ENCODE peak calls at places on chromosomes 3 and 15, in nine cellular contexts. One of them, this sample, is unnamed.

GRCh38 chr3:195715134-195715533 is 5.6 kb upstream of the MUC20 start:
- DNase-seq in 8988T: no peak
- DNase-seq in AG10803: no peak
- DNase-seq in mucosa of gallbladder: no peak
- DNase-seq in GM13977: no peak
- DNase-seq in caudate nucleus: no peak
- DNase-seq in NCI-H524 treated with DMSO at 0.1 percent for 48 hours: no peak
- DNase-seq in CD4-positive, alpha-beta T cell: no peak
- DNase-seq in WTC11: no peak
- DNase-seq in this sample: no peak

GRCh38 chr15:40217166-40217785 is 21.6 kb upstream of the PAK6 start:
- DNase-seq in WTC11: no peak
- DNase-seq in AG10803: peak; percentile 67
- DNase-seq in GM13977: peak; percentile 59
- DNase-seq in NCI-H524 treated with DMSO at 0.1 percent for 48 hours: peak; percentile 37
- DNase-seq in CD4-positive, alpha-beta T cell: no peak
- DNase-seq in caudate nucleus: peak; percentile 18
- DNase-seq in mucosa of gallbladder: peak; percentile 70
- DNase-seq in 8988T: no peak
- DNase-seq in this sample: no peak

GRCh38 chr15:37973856-37974255 is 39.4 kb downstream of the TMCO5A start:
- DNase-seq in mucosa of gallbladder: no peak
- DNase-seq in WTC11: no peak
- DNase-seq in 8988T: no peak
- DNase-seq in NCI-H524 treated with DMSO at 0.1 percent for 48 hours: no peak
- DNase-seq in CD4-positive, alpha-beta T cell: no peak
- DNase-seq in caudate nucleus: no peak
- DNase-seq in GM13977: no peak
- DNase-seq in AG10803: peak; percentile 4
- DNase-seq in this sample: no peak

GRCh38 chr3:14209596-14210280 is 31.1 kb downstream of the LSM3 start:
- DNase-seq in caudate nucleus: no peak
- DNase-seq in CD4-positive, alpha-beta T cell: no peak
- DNase-seq in WTC11: no peak
- DNase-seq in mucosa of gallbladder: no peak
- DNase-seq in NCI-H524 treated with DMSO at 0.1 percent for 48 hours: no peak
- DNase-seq in GM13977: no peak
- DNase-seq in 8988T: no peak
- DNase-seq in AG10803: peak; percentile 62
- DNase-seq in this sample: no peak

GRCh38 chr3:88744896-88745295 is 362.5 kb upstream of the EPHA3 start:
- DNase-seq in NCI-H524 treated with DMSO at 0.1 percent for 48 hours: no peak
- DNase-seq in WTC11: no peak
- DNase-seq in mucosa of gallbladder: no peak
- DNase-seq in AG10803: peak; percentile 22
- DNase-seq in 8988T: no peak
- DNase-seq in caudate nucleus: no peak
- DNase-seq in GM13977: no peak
- DNase-seq in CD4-positive, alpha-beta T cell: no peak
- DNase-seq in this sample: no peak

GRCh38 chr3:69090021-69090420 is 5.3 kb downstream of the ARL6IP5 start:
- DNase-seq in mucosa of gallbladder: no peak
- DNase-seq in 8988T: no peak
- DNase-seq in NCI-H524 treated with DMSO at 0.1 percent for 48 hours: no peak
- DNase-seq in GM13977: no peak
- DNase-seq in caudate nucleus: no peak
- DNase-seq in AG10803: peak; percentile 90
- DNase-seq in WTC11: no peak
- DNase-seq in CD4-positive, alpha-beta T cell: no peak
- DNase-seq in this sample: no peak

GRCh38 chr3:28745436-28745835 is 396.8 kb upstream of the AZI2 start:
- DNase-seq in GM13977: no peak
- DNase-seq in NCI-H524 treated with DMSO at 0.1 percent for 48 hours: no peak
- DNase-seq in AG10803: peak; percentile 14
- DNase-seq in CD4-positive, alpha-beta T cell: no peak
- DNase-seq in caudate nucleus: no peak
- DNase-seq in mucosa of gallbladder: no peak
- DNase-seq in 8988T: no peak
- DNase-seq in WTC11: no peak
- DNase-seq in this sample: no peak

GRCh38 chr3:189365609-189366564 is 194.1 kb downstream of the TPRG1 start:
- DNase-seq in GM13977: no peak
- DNase-seq in CD4-positive, alpha-beta T cell: no peak
- DNase-seq in 8988T: no peak
- DNase-seq in AG10803: peak; percentile 55
- DNase-seq in caudate nucleus: no peak
- DNase-seq in mucosa of gallbladder: no peak
- DNase-seq in NCI-H524 treated with DMSO at 0.1 percent for 48 hours: peak; percentile 39
- DNase-seq in WTC11: no peak
- DNase-seq in this sample: no peak

GRCh38 chr15:97563516-97563915 is 397.0 kb upstream of the ARRDC4 start:
- DNase-seq in WTC11: no peak
- DNase-seq in NCI-H524 treated with DMSO at 0.1 percent for 48 hours: no peak
- DNase-seq in GM13977: no peak
- DNase-seq in CD4-positive, alpha-beta T cell: no peak
- DNase-seq in mucosa of gallbladder: no peak
- DNase-seq in caudate nucleus: no peak
- DNase-seq in AG10803: no peak
- DNase-seq in 8988T: no peak
- DNase-seq in this sample: no peak

GRCh38 chr3:13479332-13479581 is 849 bp upstream of the HDAC11 start:
- DNase-seq in AG10803: no peak
- DNase-seq in GM13977: no peak
- DNase-seq in NCI-H524 treated with DMSO at 0.1 percent for 48 hours: no peak
- DNase-seq in mucosa of gallbladder: peak; percentile 20
- DNase-seq in WTC11: no peak
- DNase-seq in 8988T: peak; percentile 80
- DNase-seq in caudate nucleus: peak; percentile 88
- DNase-seq in CD4-positive, alpha-beta T cell: no peak
- DNase-seq in this sample: no peak

GRCh38 chr3:131807822-131808221 is 227.0 kb downstream of the CPNE4 start:
- DNase-seq in NCI-H524 treated with DMSO at 0.1 percent for 48 hours: no peak
- DNase-seq in GM13977: no peak
- DNase-seq in caudate nucleus: no peak
- DNase-seq in CD4-positive, alpha-beta T cell: no peak
- DNase-seq in 8988T: no peak
- DNase-seq in mucosa of gallbladder: no peak
- DNase-seq in AG10803: no peak
- DNase-seq in WTC11: no peak
- DNase-seq in this sample: no peak

GRCh38 chr15:68819451-68820204 is 1.1 kb downstream of the ANP32A start:
- DNase-seq in AG10803: peak; percentile 63
- DNase-seq in NCI-H524 treated with DMSO at 0.1 percent for 48 hours: peak; percentile 49
- DNase-seq in WTC11: peak; percentile 34
- DNase-seq in CD4-positive, alpha-beta T cell: peak; percentile 25
- DNase-seq in GM13977: peak; percentile 45
- DNase-seq in caudate nucleus: no peak
- DNase-seq in mucosa of gallbladder: peak; percentile 38
- DNase-seq in 8988T: peak; percentile 29
- DNase-seq in this sample: peak; percentile 81

GRCh38 chr3:76310059-76310458 is 524.7 kb upstream of the ZNF717 start:
- DNase-seq in mucosa of gallbladder: no peak
- DNase-seq in GM13977: no peak
- DNase-seq in WTC11: no peak
- DNase-seq in NCI-H524 treated with DMSO at 0.1 percent for 48 hours: no peak
- DNase-seq in CD4-positive, alpha-beta T cell: no peak
- DNase-seq in 8988T: no peak
- DNase-seq in AG10803: peak; percentile 13
- DNase-seq in caudate nucleus: no peak
- DNase-seq in this sample: no peak

GRCh38 chr3:100124116-100124767 is 9.9 kb upstream of the FILIP1L start:
- DNase-seq in mucosa of gallbladder: no peak
- DNase-seq in GM13977: no peak
- DNase-seq in WTC11: no peak
- DNase-seq in NCI-H524 treated with DMSO at 0.1 percent for 48 hours: no peak
- DNase-seq in caudate nucleus: no peak
- DNase-seq in AG10803: no peak
- DNase-seq in 8988T: no peak
- DNase-seq in CD4-positive, alpha-beta T cell: no peak
- DNase-seq in this sample: no peak

GRCh38 chr3:27728195-27729087 is 6.3 kb upstream of the EOMES start:
- DNase-seq in WTC11: peak; percentile 91
- DNase-seq in GM13977: no peak
- DNase-seq in AG10803: no peak
- DNase-seq in mucosa of gallbladder: no peak
- DNase-seq in CD4-positive, alpha-beta T cell: no peak
- DNase-seq in caudate nucleus: no peak
- DNase-seq in 8988T: no peak
- DNase-seq in NCI-H524 treated with DMSO at 0.1 percent for 48 hours: no peak
- DNase-seq in this sample: no peak

GRCh38 chr15:41025393-41025792 is 72.1 kb downstream of the CHAC1 start:
- DNase-seq in AG10803: no peak
- DNase-seq in caudate nucleus: no peak
- DNase-seq in WTC11: no peak
- DNase-seq in CD4-positive, alpha-beta T cell: no peak
- DNase-seq in GM13977: no peak
- DNase-seq in NCI-H524 treated with DMSO at 0.1 percent for 48 hours: no peak
- DNase-seq in mucosa of gallbladder: no peak
- DNase-seq in 8988T: no peak
- DNase-seq in this sample: no peak

GRCh38 chr3:179321585-179322322 is 1.1 kb upstream of the ZNF639 start:
- DNase-seq in caudate nucleus: no peak
- DNase-seq in AG10803: peak; percentile 52
- DNase-seq in NCI-H524 treated with DMSO at 0.1 percent for 48 hours: no peak
- DNase-seq in CD4-positive, alpha-beta T cell: no peak
- DNase-seq in 8988T: no peak
- DNase-seq in WTC11: peak; percentile 25
- DNase-seq in mucosa of gallbladder: peak; percentile 21
- DNase-seq in GM13977: no peak
- DNase-seq in this sample: no peak

GRCh38 chr15:85795669-85796305 is 1.1 kb upstream of the KLHL25 start:
- DNase-seq in caudate nucleus: no peak
- DNase-seq in CD4-positive, alpha-beta T cell: no peak
- DNase-seq in mucosa of gallbladder: peak; percentile 46
- DNase-seq in GM13977: no peak
- DNase-seq in 8988T: no peak
- DNase-seq in NCI-H524 treated with DMSO at 0.1 percent for 48 hours: peak; percentile 92
- DNase-seq in AG10803: no peak
- DNase-seq in WTC11: no peak
- DNase-seq in this sample: peak; percentile 10

GRCh38 chr3:190566043-190566933 is 52.4 kb downstream of the IL1RAP start:
- DNase-seq in CD4-positive, alpha-beta T cell: no peak
- DNase-seq in caudate nucleus: no peak
- DNase-seq in mucosa of gallbladder: peak; percentile 93
- DNase-seq in 8988T: peak; percentile 27
- DNase-seq in GM13977: no peak
- DNase-seq in WTC11: no peak
- DNase-seq in AG10803: peak; percentile 100
- DNase-seq in NCI-H524 treated with DMSO at 0.1 percent for 48 hours: peak; percentile 98
- DNase-seq in this sample: peak; percentile 87

GRCh38 chr15:35842631-35843030 is 296.7 kb upstream of the DPH6 start:
- DNase-seq in CD4-positive, alpha-beta T cell: no peak
- DNase-seq in AG10803: no peak
- DNase-seq in NCI-H524 treated with DMSO at 0.1 percent for 48 hours: no peak
- DNase-seq in WTC11: no peak
- DNase-seq in GM13977: no peak
- DNase-seq in mucosa of gallbladder: no peak
- DNase-seq in caudate nucleus: no peak
- DNase-seq in 8988T: no peak
- DNase-seq in this sample: no peak

GRCh38 chr3:133489466-133490085 is 83.9 kb upstream of the CDV3 start:
- DNase-seq in 8988T: no peak
- DNase-seq in CD4-positive, alpha-beta T cell: no peak
- DNase-seq in AG10803: no peak
- DNase-seq in WTC11: peak; percentile 26
- DNase-seq in caudate nucleus: no peak
- DNase-seq in mucosa of gallbladder: no peak
- DNase-seq in GM13977: no peak
- DNase-seq in NCI-H524 treated with DMSO at 0.1 percent for 48 hours: no peak
- DNase-seq in this sample: no peak

GRCh38 chr3:133377396-133377795 is 22.5 kb upstream of the BFSP2 start:
- DNase-seq in mucosa of gallbladder: no peak
- DNase-seq in CD4-positive, alpha-beta T cell: no peak
- DNase-seq in AG10803: peak; percentile 68
- DNase-seq in NCI-H524 treated with DMSO at 0.1 percent for 48 hours: peak; percentile 27
- DNase-seq in WTC11: no peak
- DNase-seq in GM13977: no peak
- DNase-seq in caudate nucleus: no peak
- DNase-seq in 8988T: peak; percentile 60
- DNase-seq in this sample: no peak

GRCh38 chr3:138042043-138042442 is 32.1 kb downstream of the CLDN18 start:
- DNase-seq in mucosa of gallbladder: no peak
- DNase-seq in caudate nucleus: no peak
- DNase-seq in NCI-H524 treated with DMSO at 0.1 percent for 48 hours: no peak
- DNase-seq in WTC11: no peak
- DNase-seq in AG10803: peak; percentile 76
- DNase-seq in CD4-positive, alpha-beta T cell: no peak
- DNase-seq in GM13977: no peak
- DNase-seq in 8988T: no peak
- DNase-seq in this sample: no peak